ENCODE peak calls at places on chromosome 21, in seven cellular contexts. W is nephron progenitor cell, U is Calu3, C is Peyer's patch, Z is HFF-Myc, M is dorsolateral prefrontal cortex, E is brain microvascular endothelial cell. R is an unnamed sample.
A peak's percentile ranks its signal among the peaks of the same experiment; 100 is the strongest.

GRCh38 chr21:37268186-37268503 is 1.0 kb upstream of the VPS26C start:
- DNase-seq in W (no peak), U (no peak), C (no peak), Z (no peak), M (no peak), E (no peak), R (no peak)

GRCh38 chr21:17387030-17387617 is 125.7 kb upstream of the CXADR start:
- DNase-seq in W (peak; percentile 57), U (peak; percentile 47), C (no peak), Z (peak; percentile 48), M (peak; percentile 35), E (peak; percentile 53), R (peak; percentile 57)

GRCh38 chr21:26194811-26195251 is 24.3 kb upstream of the APP start:
- DNase-seq in W (no peak), U (no peak), C (no peak), Z (no peak), M (no peak), E (no peak), R (peak; percentile 56)

GRCh38 chr21:32770514-32771133 is 931 bp downstream of the PAXBP1 start:
- DNase-seq in W (no peak), U (peak; percentile 5), C (no peak), Z (no peak), M (peak; percentile 21), E (peak; percentile 6), R (peak; percentile 9)

GRCh38 chr21:32524010-32524719 is 61.2 kb downstream of the TCP10L start:
- DNase-seq in W (no peak), U (no peak), C (no peak), Z (peak; percentile 44), M (no peak), E (peak; percentile 64), R (peak; percentile 81)

GRCh38 chr21:10641107-10641506 is 119.7 kb downstream of the TPTE start:
- DNase-seq in W (no peak), U (no peak), C (no peak), Z (no peak), M (no peak), E (no peak), R (no peak)

GRCh38 chr21:34642211-34643075 is 26.4 kb upstream of the CLIC6 start:
- DNase-seq in W (no peak), U (no peak), C (no peak), Z (no peak), M (no peak), E (peak; percentile 77), R (peak; percentile 44)

GRCh38 chr21:15062566-15062965 is 2.2 kb downstream of the NRIP1 start:
- DNase-seq in W (no peak), U (no peak), C (no peak), Z (no peak), M (no peak), E (no peak), R (peak; percentile 8)

GRCh38 chr21:20649231-20649630 is 349.0 kb upstream of the NCAM2 start:
- DNase-seq in W (no peak), U (no peak), C (no peak), Z (no peak), M (no peak), E (no peak), R (no peak)

GRCh38 chr21:37436180-37436579 is 69.6 kb downstream of the DYRK1A start:
- DNase-seq in W (no peak), U (no peak), C (no peak), Z (no peak), M (no peak), E (no peak), R (no peak)

GRCh38 chr21:37380349-37381323 is 14.1 kb downstream of the DYRK1A start:
- DNase-seq in W (no peak), U (no peak), C (no peak), Z (no peak), M (no peak), E (no peak), R (no peak)

GRCh38 chr21:38985423-38986378 is 180.0 kb downstream of the ETS2 start:
- DNase-seq in W (peak; percentile 26), U (no peak), C (no peak), Z (peak; percentile 95), M (no peak), E (peak; percentile 60), R (peak; percentile 76)

GRCh38 chr21:43925609-43926008 is 60.6 kb downstream of the AGPAT3 start:
- DNase-seq in W (no peak), U (no peak), C (no peak), Z (no peak), M (no peak), E (no peak), R (no peak)

GRCh38 chr21:18449586-18449985 is 46.0 kb upstream of the TMPRSS15 start:
- DNase-seq in W (no peak), U (no peak), C (no peak), Z (no peak), M (no peak), E (no peak), R (no peak)

GRCh38 chr21:26965567-26966359 is 1.1 kb downstream of the ADAMTS5 start:
- DNase-seq in W (peak; percentile 73), U (no peak), C (peak; percentile 51), Z (no peak), M (no peak), E (peak; percentile 14), R (no peak)

GRCh38 chr21:35138665-35139381 is 89.7 kb upstream of the RUNX1 start:
- DNase-seq in W (no peak), U (peak; percentile 78), C (no peak), Z (no peak), M (no peak), E (peak; percentile 94), R (peak; percentile 57)

GRCh38 chr21:14591882-14592281 is 45.8 kb upstream of the SAMSN1 start:
- DNase-seq in W (no peak), U (no peak), C (no peak), Z (no peak), M (no peak), E (peak; percentile 61), R (no peak)

GRCh38 chr21:38853421-38853919 is 47.7 kb downstream of the ETS2 start:
- DNase-seq in W (no peak), U (peak; percentile 83), C (no peak), Z (no peak), M (no peak), E (peak; percentile 95), R (peak; percentile 58)

GRCh38 chr21:34840693-34841092 is 171.9 kb downstream of the CLIC6 start:
- DNase-seq in W (no peak), U (no peak), C (no peak), Z (no peak), M (no peak), E (no peak), R (no peak)

GRCh38 chr21:30268608-30269197 is 14.0 kb downstream of the KRTAP24-1 start:
- DNase-seq in W (no peak), U (no peak), C (no peak), Z (no peak), M (no peak), E (no peak), R (no peak)
- TF ChIP-seq CTCF in W (no peak), U (no peak), C (peak; percentile 11), Z (peak; percentile 24), M (peak; percentile 15), E (peak; percentile 34), R (no peak)

GRCh38 chr21:41319273-41319672 is 2.7 kb downstream of the FAM3B start:
- DNase-seq in W (no peak), U (no peak), C (peak; percentile 74), Z (no peak), M (no peak), E (no peak), R (no peak)
- TF ChIP-seq CTCF in W (no peak), U (no peak), C (no peak), Z (no peak), M (no peak), E (no peak), R (no peak)

GRCh38 chr21:40841524-40842196 is 5.3 kb downstream of the DSCAM start:
- DNase-seq in W (peak; percentile 77), U (no peak), C (no peak), Z (no peak), M (peak; percentile 78), E (no peak), R (peak; percentile 24)
- TF ChIP-seq CTCF in W (peak; percentile 62), U (no peak), C (no peak), Z (no peak), M (no peak), E (peak; percentile 64), R (peak; percentile 70)

GRCh38 chr21:21921410-21922232 is 923.4 kb downstream of the NCAM2 start:
- DNase-seq in W (no peak), U (no peak), C (no peak), Z (no peak), M (no peak), E (no peak), R (no peak)
- TF ChIP-seq CTCF in W (peak; percentile 70), U (no peak), C (peak; percentile 15), Z (peak; percentile 43), M (no peak), E (peak; percentile 58), R (peak; percentile 90)

DNA sequence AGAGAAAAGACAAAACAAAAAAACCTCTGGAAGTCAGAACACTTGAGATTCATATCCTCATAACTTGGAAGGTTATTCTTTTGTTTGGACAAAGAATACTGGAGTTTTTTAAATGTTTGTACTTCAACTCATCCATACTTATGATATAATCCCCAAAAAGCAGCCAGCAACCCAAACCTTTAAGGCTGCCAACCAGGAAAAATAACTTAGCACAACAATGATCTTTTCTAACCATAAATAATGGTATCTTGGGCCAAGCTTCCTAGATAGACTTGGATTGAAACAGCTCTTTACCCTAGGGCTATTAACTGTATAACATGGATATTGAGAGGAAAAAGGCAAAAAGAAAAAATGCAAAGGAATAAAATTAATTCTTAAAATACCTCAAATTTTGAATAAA is 335.1 kb downstream of the LTN1 start:
- DNase-seq in W (no peak), U (no peak), C (no peak), Z (no peak), M (no peak), E (no peak), R (no peak)
- TF ChIP-seq CTCF in W (no peak), U (no peak), C (no peak), Z (no peak), M (no peak), E (no peak), R (no peak)

GRCh38 chr21:41133896-41134522 is 34.0 kb upstream of the BACE2 start:
- DNase-seq in W (peak; percentile 19), U (peak; percentile 15), C (no peak), Z (peak; percentile 41), M (no peak), E (peak; percentile 28), R (peak; percentile 30)
- TF ChIP-seq CTCF in W (peak; percentile 54), U (no peak), C (peak; percentile 32), Z (peak; percentile 67), M (no peak), E (peak; percentile 72), R (peak; percentile 76)

DNA sequence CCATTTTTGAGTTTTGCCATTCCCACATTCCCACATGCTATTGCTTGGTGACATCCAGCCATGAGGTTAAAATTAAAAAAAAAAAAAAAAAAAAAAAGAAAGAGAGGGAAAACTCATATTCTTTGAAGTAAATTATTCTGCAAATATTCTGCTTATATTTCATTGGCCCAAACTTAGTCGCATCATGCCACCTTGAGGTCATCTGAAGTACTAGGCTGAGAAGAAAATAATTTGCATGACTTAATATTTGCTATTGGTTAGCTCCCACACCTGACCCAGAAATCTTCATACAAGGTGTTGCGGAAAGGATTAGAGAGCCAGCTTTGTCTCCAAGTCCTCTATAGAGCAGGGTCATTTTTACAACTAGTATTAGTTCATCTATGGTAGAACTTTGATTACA is 2206.0 kb downstream of the MRPL39 start:
- DNase-seq in W (no peak), U (no peak), C (no peak), Z (no peak), M (no peak), E (no peak), R (no peak)
- TF ChIP-seq CTCF in W (no peak), U (no peak), C (no peak), Z (no peak), M (no peak), E (no peak), R (no peak)